ENCODE peak calls at places on chromosomes 3 and 15, in eight cellular contexts. I is ascending aorta; Z is neural progenitor cell; Q is colonic mucosa; G is PC-9; D is esophagus squamous epithelium; S is heart left ventricle; K is CD4-positive, alpha-beta T cell. B is an unnamed sample.

GRCh38 chr3:15882577-15882976 is 84.8 kb upstream of the ANKRD28 start:
- DNase-seq in S (no peak), K (no peak), Z (no peak), Q (no peak), D (no peak), G (no peak), I (no peak), B (no peak)

GRCh38 chr3:189937302-189938255 is 183.1 kb downstream of the P3H2 start:
- DNase-seq in K (no peak), D (no peak), I (no peak), Q (no peak), Z (no peak), S (no peak), G (peak; percentile 100), B (peak; percentile 57)

GRCh38 chr3:146308222-146308621 is 57.3 kb upstream of the PLSCR4 start:
- DNase-seq in S (no peak), I (no peak), K (no peak), Q (no peak), G (no peak), Z (no peak), D (no peak), B (peak; percentile 30)

GRCh38 chr3:3998140-3998977 is 199.1 kb downstream of the LRRN1 start:
- DNase-seq in Z (peak; percentile 70), S (no peak), Q (peak; percentile 23), D (no peak), G (no peak), K (no peak), I (no peak), B (no peak)

GRCh38 chr15:43093026-43093425 is 12.8 kb downstream of the UBR1 start:
- DNase-seq in Z (no peak), I (no peak), Q (no peak), K (no peak), D (no peak), S (no peak), G (no peak), B (peak; percentile 43)

GRCh38 chr15:31483053-31483923 is 156.7 kb downstream of the KLF13 start:
- DNase-seq in Z (no peak), G (no peak), Q (peak; percentile 51), K (peak; percentile 62), I (no peak), S (no peak), D (no peak), B (no peak)

GRCh38 chr3:122743581-122744120 is 50.0 kb downstream of the HSPBAP1 start:
- DNase-seq in Q (no peak), I (no peak), G (no peak), Z (no peak), S (no peak), K (no peak), D (no peak), B (no peak)

GRCh38 chr3:79019137-79019923 is 748.5 kb downstream of the ROBO1 start:
- DNase-seq in G (peak; percentile 86), K (no peak), S (peak; percentile 78), D (no peak), Q (peak; percentile 70), Z (peak; percentile 90), I (peak; percentile 18), B (peak; percentile 77)

GRCh38 chr15:26095710-26096330 is 232.7 kb upstream of the ATP10A start:
- DNase-seq in Z (peak; percentile 69), D (no peak), S (no peak), I (no peak), K (no peak), Q (no peak), G (no peak), B (no peak)

GRCh38 chr3:10745392-10745791 is 70.6 kb upstream of the SLC6A11 start:
- DNase-seq in D (no peak), G (no peak), I (no peak), S (no peak), Z (no peak), K (no peak), Q (no peak), B (no peak)

GRCh38 chr3:11335056-11335608 is 62.9 kb downstream of the ATG7 start:
- DNase-seq in Z (peak; percentile 54), Q (peak; percentile 23), D (no peak), S (no peak), I (no peak), G (peak; percentile 52), K (no peak), B (peak; percentile 45)

GRCh38 chr3:110413807-110414748 is 657.5 kb upstream of the NECTIN3 start:
- DNase-seq in Q (no peak), I (no peak), D (no peak), G (no peak), K (no peak), S (no peak), Z (no peak), B (peak; percentile 30)

GRCh38 chr3:12990306-12990705 is 82.9 kb downstream of the IQSEC1 start:
- DNase-seq in D (no peak), S (no peak), K (no peak), Q (no peak), G (peak; percentile 85), I (no peak), Z (no peak), B (no peak)

GRCh38 chr3:62343755-62344154 is 29.6 kb downstream of the FEZF2 start:
- DNase-seq in I (no peak), D (no peak), Q (no peak), K (no peak), G (no peak), Z (no peak), S (no peak), B (no peak)

GRCh38 chr3:110344897-110345767 is 726.5 kb upstream of the NECTIN3 start:
- DNase-seq in K (no peak), G (no peak), Z (no peak), D (no peak), I (no peak), S (no peak), Q (no peak), B (no peak)

DNA sequence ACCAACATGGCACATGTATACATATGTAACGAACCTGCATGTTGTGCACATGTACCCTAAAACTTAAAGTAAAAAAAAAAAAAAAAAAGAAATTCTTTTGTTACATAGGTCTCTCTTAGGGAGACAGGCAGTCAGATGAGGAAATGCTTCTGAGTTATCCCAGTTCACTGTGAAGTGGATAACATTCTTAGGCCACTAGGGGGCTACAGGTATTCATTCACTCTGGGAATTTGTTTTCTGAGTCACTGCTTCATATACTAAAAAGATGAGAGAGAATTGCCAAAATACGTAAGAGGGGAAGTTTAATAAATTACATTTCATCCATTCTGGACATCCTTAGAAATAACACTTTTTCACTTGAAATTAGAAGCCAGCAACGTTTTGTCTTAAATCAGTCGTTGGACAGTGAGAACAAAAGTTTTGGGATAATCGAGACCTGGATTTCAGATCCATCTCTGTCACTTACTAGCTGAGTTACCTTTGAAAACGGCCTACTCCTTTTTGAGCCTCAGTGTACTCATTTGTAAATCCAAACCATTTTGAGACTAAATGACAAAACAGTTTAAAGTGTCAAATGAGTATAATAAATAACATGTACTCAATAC is 738.4 kb upstream of the ALCAM start:
- DNase-seq in S (no peak), Z (peak; percentile 68), K (no peak), D (no peak), I (no peak), G (peak; percentile 52), Q (no peak), B (peak; percentile 24)
- TF ChIP-seq CTCF in S (peak; percentile 47), Z (peak; percentile 66), K (peak; percentile 30), D (peak; percentile 39), I (peak; percentile 50), G (peak; percentile 76), Q (peak; percentile 43), B (peak; percentile 84)

GRCh38 chr15:39979606-39980005 is 45.7 kb downstream of the EIF2AK4 start:
- DNase-seq in D (no peak), Z (no peak), I (no peak), S (no peak), K (no peak), G (no peak), Q (no peak), B (no peak)
- H3K27ac ChIP-seq in D (no peak overlapping the region), Z (no peak overlapping the region), I (no peak overlapping the region), S (no peak overlapping the region), K (no peak overlapping the region), G (no peak overlapping the region), Q (no peak overlapping the region), B (no peak overlapping the region)

GRCh38 chr15:79919749-79920511 is 23.1 kb upstream of the MTHFS start:
- DNase-seq in D (no peak), K (no peak), Q (no peak), Z (peak; percentile 57), G (peak; percentile 34), I (no peak), S (no peak), B (no peak)

GRCh38 chr15:79916424-79916823 is 19.6 kb upstream of the MTHFS start:
- DNase-seq in I (no peak), Q (no peak), Z (no peak), K (no peak), D (no peak), S (no peak), G (no peak), B (no peak)

GRCh38 chr15:79919090-79919748 is 22.4 kb upstream of the MTHFS start:
- DNase-seq in S (no peak), Q (no peak), Z (peak; percentile 74), K (no peak), D (no peak), I (no peak), G (no peak), B (no peak)

GRCh38 chr15:79914728-79915127 is 17.9 kb upstream of the MTHFS start:
- DNase-seq in D (no peak), G (no peak), K (no peak), I (no peak), S (no peak), Z (no peak), Q (no peak), B (no peak)

GRCh38 chr15:79918278-79918677 is 21.5 kb upstream of the MTHFS start:
- DNase-seq in I (no peak), Q (no peak), D (no peak), G (no peak), Z (peak; percentile 53), S (no peak), K (no peak), B (no peak)
- H3K9me3 ChIP-seq in I (peaks cover 60% of the 10 kb centered on the region), Q (peaks cover 8% of the 10 kb centered on the region), D (peaks cover 80% of the 10 kb centered on the region), G (peaks cover 50% of the 10 kb centered on the region), Z (no peaks in the 10 kb centered on the region), S (no peaks in the 10 kb centered on the region), K (peaks cover 87% of the 10 kb centered on the region), B (peaks cover 49% of the 10 kb centered on the region)

DNA sequence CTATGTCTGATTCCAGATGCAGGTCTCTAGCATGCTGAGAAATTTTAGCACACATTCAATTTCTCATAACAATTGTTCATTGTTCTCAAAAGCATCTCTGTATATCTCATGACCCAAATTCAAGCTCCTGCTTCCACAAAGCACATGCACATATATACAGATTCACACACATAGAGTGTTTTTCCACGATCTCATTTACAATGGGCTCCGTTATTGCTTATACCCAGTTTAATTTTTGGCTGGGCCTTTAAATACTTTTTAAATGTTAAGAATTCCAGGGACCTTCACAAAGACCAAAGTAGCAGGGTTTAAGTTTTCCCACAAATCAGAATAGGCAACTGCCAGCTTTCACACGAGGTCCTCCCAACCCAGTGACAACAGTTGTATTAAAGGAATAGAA is 333.5 kb upstream of the SEMA6D start:
- DNase-seq in Z (no peak), K (no peak), Q (no peak), D (no peak), G (no peak), S (no peak), I (no peak), B (no peak)
- TF ChIP-seq CTCF in Z (no peak), K (no peak), Q (no peak), D (no peak), G (no peak), S (no peak), I (no peak), B (no peak)

GRCh38 chr3:152253514-152253913 is 15.2 kb upstream of the MBNL1 start:
- DNase-seq in Q (no peak), I (no peak), G (no peak), D (no peak), K (no peak), Z (no peak), S (no peak), B (no peak)
- H3K27ac ChIP-seq in Q (peak overlapping the region; percentile 11), I (no peak overlapping the region), G (no peak overlapping the region), D (no peak overlapping the region), K (peak overlapping the region; percentile 61), Z (no peak overlapping the region), S (peak overlapping the region; percentile 60), B (no peak overlapping the region)

B was measured in AG04450.